ENCODE peak calls at places on chromosomes 12 and 14, in five cellular contexts. Z, H, K, F and L are unnamed samples. For H3K79me2 and H3K4me1, the result is how much of the 10 kb centered on the place peaks cover.

GRCh38 chr12:90970471-90970870 is 15.5 kb upstream of the CCER1 start:
- DNase-seq in Z (peak), H (no peak), K (no peak), F (no peak), L (no peak)

GRCh38 chr12:28313631-28314030 is 123.4 kb downstream of the CCDC91 start:
- DNase-seq in Z (peak), H (no peak), K (no peak), F (no peak), L (no peak)

GRCh38 chr12:40224439-40225291 is at the start of gene LRRK2:
- DNase-seq in Z (peak), H (no peak), K (peak), F (peak), L (peak)

GRCh38 chr12:63302941-63303536 is 152.0 kb upstream of the AVPR1A start:
- DNase-seq in Z (no peak), H (no peak), K (no peak), F (no peak), L (no peak)

GRCh38 chr12:98744692-98745091 is 99.6 kb downstream of the APAF1 start:
- DNase-seq in Z (no peak), H (no peak), K (no peak), F (no peak), L (no peak)

GRCh38 chr12:127083028-127083949 is 1183.7 kb upstream of the TMEM132C start:
- DNase-seq in Z (peak), H (peak), K (peak), F (peak), L (peak)

GRCh38 chr12:2864198-2864597 is 7.4 kb upstream of the TEX52 start:
- DNase-seq in Z (no peak), H (no peak), K (no peak), F (no peak), L (no peak)

GRCh38 chr14:85701116-85701515 is 171.2 kb downstream of the FLRT2 start:
- DNase-seq in Z (no peak), H (no peak), K (no peak), F (no peak), L (no peak)

GRCh38 chr12:52645120-52645761 is 6.8 kb downstream of the KRT2 start:
- DNase-seq in Z (no peak), H (no peak), K (no peak), F (no peak), L (no peak)

DNA sequence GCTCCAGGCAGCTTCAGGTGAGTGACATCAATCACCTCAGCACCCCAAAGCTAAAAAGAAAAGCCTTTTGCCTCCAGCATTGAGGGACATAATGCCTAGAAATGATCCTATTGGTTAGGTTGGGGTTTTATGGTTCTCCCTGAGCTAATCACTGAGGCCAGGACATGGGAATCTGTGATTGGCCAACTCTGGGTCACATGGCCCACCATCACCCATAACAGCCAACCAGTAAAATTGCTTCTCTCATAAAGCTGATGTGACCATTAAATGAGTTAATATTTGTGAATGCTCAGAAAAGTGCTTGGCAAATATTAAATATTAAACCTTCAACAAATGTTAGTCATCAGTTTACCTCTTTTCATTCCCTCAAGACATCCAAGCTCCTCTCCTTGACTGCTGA is 60.2 kb downstream of the TBX3 start:
- DNase-seq in Z (no peak), H (no peak), K (no peak), F (no peak), L (no peak)
- TF ChIP-seq EZH2phosphoT487 in Z (no peak), H (no peak), K (no peak), F (no peak), L (no peak)

DNA sequence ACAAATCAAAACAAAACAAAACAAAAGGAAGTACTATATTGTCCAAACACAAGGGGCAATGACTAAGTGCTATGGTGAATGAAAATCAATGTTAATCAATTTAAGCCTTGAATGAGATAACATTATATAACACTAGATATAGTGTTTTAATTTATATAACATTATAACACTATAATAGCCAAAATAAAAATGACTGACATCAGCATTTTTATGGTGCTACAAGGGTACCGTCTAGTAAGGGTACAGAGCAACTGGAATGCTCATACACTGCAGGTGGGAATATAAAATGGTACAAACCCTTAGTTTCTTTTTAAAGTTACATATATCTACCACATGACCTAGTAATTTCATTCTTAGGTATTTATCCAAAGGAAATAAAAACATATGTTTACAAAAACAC is 5.7 kb downstream of the NEDD8 start:
- DNase-seq in Z (no peak), H (no peak), K (no peak), F (no peak), L (no peak)
- H3K79me2 ChIP-seq in Z (half or more), H (half or more), K (half or more), F (half or more), L (half or more)

GRCh38 chr12:57520008-57520726 is at the start of gene DDIT3:
- DNase-seq in Z (peak), H (peak), K (peak), F (peak), L (peak)
- H3K4me1 ChIP-seq in Z (under half), H (under half), K (under half), F (under half), L (under half)

DNA sequence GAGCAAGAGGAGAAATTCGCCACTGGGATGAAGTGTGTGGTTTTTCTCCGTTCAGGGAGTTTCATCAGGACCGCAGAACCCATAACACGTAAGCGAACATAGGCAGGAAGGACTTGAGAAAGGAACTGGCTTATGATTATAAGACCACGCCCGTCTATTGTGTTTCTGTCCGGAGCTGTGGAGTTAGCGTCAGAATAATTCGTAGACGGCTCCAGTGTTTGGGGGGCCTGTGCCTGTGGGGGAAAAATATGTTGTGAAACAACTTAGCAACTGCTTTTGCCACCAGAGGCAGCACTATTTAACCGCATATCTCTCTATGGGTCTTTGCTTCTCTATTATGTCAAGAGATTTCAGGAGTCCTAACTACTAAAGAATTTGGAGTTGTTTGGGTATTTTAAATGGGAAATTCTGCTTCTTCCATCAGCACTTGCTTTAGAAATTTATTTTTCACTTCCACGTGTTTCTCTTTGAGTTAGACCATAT is 506 bp upstream of the CLEC14A start:
- DNase-seq in Z (no peak), H (no peak), K (peak), F (no peak), L (no peak)
- TF ChIP-seq EZH2phosphoT487 in Z (no peak), H (no peak), K (no peak), F (no peak), L (no peak)

GRCh38 chr12:64411427-64411826 is 7.2 kb downstream of the XPOT start:
- DNase-seq in Z (no peak), H (no peak), K (no peak), F (no peak), L (no peak)

GRCh38 chr12:64403708-64404469 is at the start of gene XPOT:
- DNase-seq in Z (peak), H (peak), K (peak), F (peak), L (peak)

GRCh38 chr12:64412458-64412857 is 8.3 kb downstream of the XPOT start:
- DNase-seq in Z (no peak), H (no peak), K (no peak), F (no peak), L (no peak)

GRCh38 chr12:64404470-64405446 is 566 bp downstream of the XPOT start:
- DNase-seq in Z (peak), H (no peak), K (no peak), F (peak), L (peak)

DNA sequence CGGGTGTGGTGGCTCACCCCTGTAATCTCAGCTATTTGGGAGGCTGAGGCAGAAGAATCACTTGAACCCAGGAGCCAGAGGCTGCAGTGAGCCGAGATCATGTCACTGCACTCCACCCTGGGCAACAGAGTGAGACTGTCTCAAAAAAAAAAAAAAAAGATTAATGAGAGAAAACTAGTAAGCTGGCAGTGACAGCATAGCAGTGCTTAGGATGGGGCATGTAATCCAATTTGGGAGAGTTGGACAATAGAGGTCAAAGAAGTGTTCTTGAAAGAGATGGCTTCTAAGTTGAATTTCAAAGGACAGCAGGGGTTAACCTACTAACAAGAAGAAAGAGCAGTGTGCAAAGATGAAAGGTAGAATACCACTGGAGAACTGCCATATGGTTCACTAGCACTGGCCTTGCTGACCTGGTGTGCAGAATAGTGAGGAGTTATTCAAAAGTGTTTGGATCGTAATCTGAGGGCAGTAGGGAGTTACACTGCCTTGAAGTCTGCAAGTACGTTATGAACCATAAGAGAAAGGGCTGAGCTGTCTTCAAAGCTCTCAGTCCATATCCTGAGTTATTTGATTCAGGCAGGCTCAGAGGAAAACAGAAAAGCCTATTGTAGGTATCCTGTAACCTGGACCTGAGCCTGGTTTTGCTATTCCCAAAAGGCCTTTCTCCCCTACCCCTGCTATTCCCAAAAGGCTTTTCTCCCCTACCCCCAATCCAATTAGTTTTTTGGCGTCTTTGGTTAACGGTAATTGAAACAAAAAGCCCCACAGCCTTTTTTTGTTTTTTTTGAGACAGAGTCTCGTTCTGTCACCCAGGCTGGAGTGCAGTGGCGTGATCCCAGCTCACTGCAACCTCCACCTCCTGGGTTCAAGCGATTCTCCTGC is 3.4 kb downstream of the XPOT start:
- DNase-seq in Z (no peak), H (no peak), K (peak), F (no peak), L (no peak)
- H3K79me2 ChIP-seq in Z (half or more), H (half or more), K (half or more), F (half or more), L (half or more)

DNA sequence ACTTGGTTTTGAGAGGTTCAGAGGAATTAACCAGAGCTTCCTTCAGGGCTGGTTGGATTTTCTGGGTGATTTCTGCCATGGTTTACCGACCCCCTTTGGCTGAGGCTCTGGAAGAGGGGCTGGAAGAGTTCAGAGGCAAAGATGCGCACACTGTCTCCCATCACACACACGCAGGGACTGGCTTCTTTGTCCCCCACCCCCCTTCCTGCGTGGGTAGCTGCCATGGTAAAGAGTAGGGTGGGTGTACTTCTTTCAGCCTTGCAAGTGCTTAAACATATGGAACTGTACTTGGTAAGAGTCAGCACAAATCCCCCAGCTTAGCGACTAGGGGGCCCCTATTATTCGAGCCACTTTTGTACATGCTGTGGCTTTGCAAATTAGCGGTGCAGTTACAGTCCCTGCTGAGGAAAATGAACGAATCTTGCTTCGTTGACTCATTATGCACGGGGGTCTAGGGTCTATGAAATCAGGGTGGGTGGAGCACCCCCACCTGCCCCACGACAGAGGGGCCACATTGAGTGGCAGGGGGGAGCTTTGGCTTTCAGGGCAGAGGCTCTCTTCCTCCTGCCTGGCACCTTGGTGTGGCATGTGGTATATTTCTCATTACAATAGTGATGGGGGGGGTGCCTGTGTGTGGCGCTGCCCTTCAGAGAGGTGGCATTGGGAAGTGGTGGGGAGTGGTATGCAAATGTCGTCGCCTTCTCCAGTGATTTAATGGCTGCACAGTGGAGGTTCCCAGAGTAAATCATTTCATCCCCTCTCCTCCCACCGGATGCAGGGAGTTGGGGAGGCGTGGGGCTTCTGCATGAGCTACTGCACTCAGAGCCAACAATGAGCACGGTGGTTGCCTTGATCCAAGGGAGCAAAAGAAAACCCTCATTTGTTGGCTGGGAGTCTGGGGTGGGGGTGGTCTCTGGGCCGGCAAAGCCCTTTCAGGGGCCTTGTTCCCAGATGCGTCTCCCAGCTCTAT is 124.0 kb downstream of the AACS start:
- DNase-seq in Z (no peak), H (no peak), K (peak), F (no peak), L (no peak)
- H3K4me1 ChIP-seq in Z (under half), H (under half), K (half or more), F (half or more), L (under half)

DNA sequence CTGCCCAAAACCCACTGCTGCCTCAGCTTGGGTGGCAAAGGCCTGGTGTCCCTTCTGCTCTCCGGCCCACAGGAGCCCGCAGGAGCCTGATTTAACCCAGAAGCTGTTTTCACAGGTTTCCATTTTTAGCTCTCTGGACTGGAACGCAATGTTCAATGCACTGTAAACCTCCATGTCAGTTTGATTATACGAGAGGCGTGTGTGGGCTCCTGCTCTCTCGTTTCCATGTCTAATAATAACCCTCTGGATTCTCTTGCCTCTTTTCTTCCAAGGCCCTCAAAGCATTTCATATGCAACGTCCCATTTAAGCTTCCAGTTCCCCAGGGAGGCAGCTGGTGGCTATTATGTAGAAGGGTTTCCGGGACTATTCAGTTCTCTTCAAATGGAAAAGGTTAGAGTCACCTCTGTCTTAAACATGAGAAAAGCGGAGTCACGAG is 161.1 kb downstream of the SUDS3 start:
- DNase-seq in Z (no peak), H (no peak), K (no peak), F (peak), L (no peak)
- TF ChIP-seq EZH2phosphoT487 in Z (no peak), H (no peak), K (no peak), F (no peak), L (no peak)

GRCh38 chr12:4293942-4294505 is 20.5 kb downstream of the CCND2 start:
- DNase-seq in Z (no peak), H (no peak), K (peak), F (no peak), L (no peak)
- H3K79me2 ChIP-seq in Z (under half), H (under half), K (under half), F (half or more), L (half or more)

GRCh38 chr12:47634127-47634526 is 71.7 kb downstream of the RPAP3 start:
- DNase-seq in Z (no peak), H (no peak), K (no peak), F (no peak), L (no peak)

DNA sequence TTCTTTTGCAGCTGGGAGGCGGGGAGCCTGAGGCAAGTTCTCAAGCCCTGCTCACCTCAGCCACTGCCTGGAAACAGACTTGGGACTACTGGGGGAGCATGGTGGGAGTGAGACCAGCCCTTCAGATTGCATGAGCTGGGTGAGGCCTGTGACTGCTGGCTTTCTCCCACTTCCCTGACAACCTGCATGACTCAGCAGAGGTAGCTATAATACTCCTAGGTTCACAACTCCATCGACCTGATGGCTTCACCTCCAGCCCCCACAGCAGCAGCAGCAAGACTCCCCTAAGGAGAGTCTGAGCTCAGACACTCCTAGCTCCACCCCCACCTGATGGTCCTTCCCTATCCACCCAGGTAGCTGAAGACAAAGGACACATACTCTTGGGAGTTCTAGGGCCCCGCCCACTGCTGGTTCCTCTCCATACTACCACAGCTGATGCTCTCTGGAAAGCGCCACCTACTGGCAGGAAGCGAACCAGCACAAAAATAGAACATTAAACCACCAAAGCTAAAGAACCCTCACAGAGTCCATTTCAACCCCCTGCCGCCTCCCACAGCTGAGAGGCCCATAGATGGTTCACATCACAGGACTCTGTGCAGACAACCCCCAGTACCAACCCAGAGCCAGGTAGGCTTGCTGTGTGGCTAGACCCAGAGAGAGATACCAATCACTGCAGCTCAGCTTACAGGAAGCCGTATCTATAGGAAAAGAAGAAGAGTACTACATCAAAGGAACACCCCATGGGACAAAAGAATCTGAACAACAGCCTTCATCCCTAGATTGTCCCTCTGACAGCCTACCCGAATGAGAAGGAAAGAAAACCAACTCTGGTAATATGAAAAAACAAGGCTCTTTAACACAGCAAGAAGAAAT is 68.7 kb downstream of the RPAP3 start:
- DNase-seq in Z (peak), H (peak), K (peak), F (peak), L (peak)
- H3K4me1 ChIP-seq in Z (under half), H (under half), K (under half), F (under half), L (under half)

DNA sequence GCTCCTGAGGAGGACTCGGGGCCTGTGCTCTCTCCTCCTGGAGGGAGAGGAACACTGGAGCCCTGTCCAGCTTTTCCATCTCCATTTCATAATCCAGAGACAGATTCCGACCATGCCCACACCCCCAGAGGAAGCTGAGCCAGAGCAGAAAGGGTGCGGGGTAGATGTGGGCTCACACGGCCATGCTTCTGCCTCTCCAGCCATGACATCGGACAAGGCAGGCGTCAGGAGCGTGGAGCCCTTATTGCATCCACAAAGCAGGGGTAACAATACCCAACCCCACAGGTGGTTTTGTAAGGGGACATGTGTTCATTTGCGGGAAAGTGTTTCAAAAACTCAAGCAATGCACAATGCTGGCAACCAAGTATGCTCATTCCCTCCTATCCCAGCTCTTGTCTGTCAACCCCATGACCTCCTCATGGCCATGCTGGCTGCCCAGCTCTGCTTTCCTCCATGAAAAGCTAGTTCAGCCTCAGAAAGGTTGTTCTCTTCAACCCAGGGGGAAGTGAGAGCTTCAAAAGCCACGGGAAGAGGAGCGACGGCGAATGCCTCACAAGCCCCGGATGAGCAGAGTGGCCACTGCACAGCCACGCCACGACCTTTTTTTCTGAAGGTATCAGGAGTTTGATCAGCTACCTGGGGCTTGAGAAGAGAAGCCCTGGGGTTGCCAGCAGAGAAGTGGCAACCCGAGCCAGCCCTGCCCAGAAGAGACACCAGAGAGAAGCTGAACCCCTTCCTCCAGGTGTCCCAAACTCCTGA is 161.7 kb downstream of the DPF3 start:
- DNase-seq in Z (no peak), H (no peak), K (no peak), F (no peak), L (no peak)
- TF ChIP-seq EZH2phosphoT487 in Z (no peak), H (no peak), K (no peak), F (no peak), L (no peak)